ENCODE peak calls at places on chromosomes 6 and 20, in ten cellular contexts. One of them, this sample, is unnamed.
A peak's percentile ranks its signal among the peaks of the same experiment; 100 is the strongest.

GRCh38 chr6:119727504-119728219 is 378.1 kb upstream of the MAN1A1 start:
- DNase-seq in kidney tubule cell: peak; percentile 21
- DNase-seq in H9: peak; percentile 71
- DNase-seq in stimulated activated CD4-positive, alpha-beta T cell treated with anti-CD3 and anti-CD28 coated beads, Interleukin-12 subunit alpha, Interleukin-12 subunit beta, amount 100 ng/mL, for 24 hours: no peak
- DNase-seq in foreskin keratinocyte: peak; percentile 43
- DNase-seq in EH: no peak
- DNase-seq in A549: no peak
- DNase-seq in AML-193: no peak
- DNase-seq in stimulated activated naive B cell treated with anti-CD40 and anti-IgM and Interleukin-4, amounts not matched to agents 10 μg/mL and 1 μg/mL and 100 μg/mL, for 72 hours: no peak
- DNase-seq in KBM-7: no peak
- DNase-seq in this sample: no peak

GRCh38 chr6:4553387-4553786 is 222.8 kb upstream of the CDYL start:
- DNase-seq in kidney tubule cell: no peak
- DNase-seq in H9: no peak
- DNase-seq in stimulated activated CD4-positive, alpha-beta T cell treated with anti-CD3 and anti-CD28 coated beads, Interleukin-12 subunit alpha, Interleukin-12 subunit beta, amount 100 ng/mL, for 24 hours: no peak
- DNase-seq in foreskin keratinocyte: no peak
- DNase-seq in EH: no peak
- DNase-seq in A549: no peak
- DNase-seq in AML-193: no peak
- DNase-seq in stimulated activated naive B cell treated with anti-CD40 and anti-IgM and Interleukin-4, amounts not matched to agents 10 μg/mL and 1 μg/mL and 100 μg/mL, for 72 hours: no peak
- DNase-seq in KBM-7: no peak
- DNase-seq in this sample: no peak

GRCh38 chr6:37725967-37726366 is 28.3 kb upstream of the MDGA1 start:
- DNase-seq in kidney tubule cell: peak; percentile 92
- DNase-seq in H9: no peak
- DNase-seq in stimulated activated CD4-positive, alpha-beta T cell treated with anti-CD3 and anti-CD28 coated beads, Interleukin-12 subunit alpha, Interleukin-12 subunit beta, amount 100 ng/mL, for 24 hours: no peak
- DNase-seq in foreskin keratinocyte: peak; percentile 75
- DNase-seq in EH: no peak
- DNase-seq in A549: peak; percentile 65
- DNase-seq in AML-193: no peak
- DNase-seq in stimulated activated naive B cell treated with anti-CD40 and anti-IgM and Interleukin-4, amounts not matched to agents 10 μg/mL and 1 μg/mL and 100 μg/mL, for 72 hours: no peak
- DNase-seq in KBM-7: no peak
- DNase-seq in this sample: no peak

GRCh38 chr20:25315418-25316210 is 67.7 kb downstream of the PYGB start:
- DNase-seq in kidney tubule cell: peak; percentile 82
- DNase-seq in H9: no peak
- DNase-seq in stimulated activated CD4-positive, alpha-beta T cell treated with anti-CD3 and anti-CD28 coated beads, Interleukin-12 subunit alpha, Interleukin-12 subunit beta, amount 100 ng/mL, for 24 hours: no peak
- DNase-seq in foreskin keratinocyte: no peak
- DNase-seq in EH: peak; percentile 40
- DNase-seq in A549: no peak
- DNase-seq in AML-193: no peak
- DNase-seq in stimulated activated naive B cell treated with anti-CD40 and anti-IgM and Interleukin-4, amounts not matched to agents 10 μg/mL and 1 μg/mL and 100 μg/mL, for 72 hours: no peak
- DNase-seq in KBM-7: no peak
- DNase-seq in this sample: no peak

GRCh38 chr20:48583801-48584200 is 244.0 kb downstream of the PREX1 start:
- DNase-seq in kidney tubule cell: no peak
- DNase-seq in H9: no peak
- DNase-seq in stimulated activated CD4-positive, alpha-beta T cell treated with anti-CD3 and anti-CD28 coated beads, Interleukin-12 subunit alpha, Interleukin-12 subunit beta, amount 100 ng/mL, for 24 hours: no peak
- DNase-seq in foreskin keratinocyte: no peak
- DNase-seq in EH: no peak
- DNase-seq in A549: no peak
- DNase-seq in AML-193: no peak
- DNase-seq in stimulated activated naive B cell treated with anti-CD40 and anti-IgM and Interleukin-4, amounts not matched to agents 10 μg/mL and 1 μg/mL and 100 μg/mL, for 72 hours: no peak
- DNase-seq in KBM-7: no peak
- DNase-seq in this sample: no peak

GRCh38 chr20:46802696-46803445 is 91.8 kb upstream of the EYA2 start:
- DNase-seq in kidney tubule cell: no peak
- DNase-seq in H9: no peak
- DNase-seq in stimulated activated CD4-positive, alpha-beta T cell treated with anti-CD3 and anti-CD28 coated beads, Interleukin-12 subunit alpha, Interleukin-12 subunit beta, amount 100 ng/mL, for 24 hours: no peak
- DNase-seq in foreskin keratinocyte: no peak
- DNase-seq in EH: no peak
- DNase-seq in A549: no peak
- DNase-seq in AML-193: no peak
- DNase-seq in stimulated activated naive B cell treated with anti-CD40 and anti-IgM and Interleukin-4, amounts not matched to agents 10 μg/mL and 1 μg/mL and 100 μg/mL, for 72 hours: no peak
- DNase-seq in KBM-7: no peak
- DNase-seq in this sample: no peak

GRCh38 chr6:10465633-10466499 is 51.0 kb upstream of the TFAP2A start:
- DNase-seq in kidney tubule cell: peak; percentile 55
- DNase-seq in H9: peak; percentile 82
- DNase-seq in stimulated activated CD4-positive, alpha-beta T cell treated with anti-CD3 and anti-CD28 coated beads, Interleukin-12 subunit alpha, Interleukin-12 subunit beta, amount 100 ng/mL, for 24 hours: peak; percentile 8
- DNase-seq in foreskin keratinocyte: no peak
- DNase-seq in EH: peak; percentile 57
- DNase-seq in A549: peak; percentile 72
- DNase-seq in AML-193: peak; percentile 28
- DNase-seq in stimulated activated naive B cell treated with anti-CD40 and anti-IgM and Interleukin-4, amounts not matched to agents 10 μg/mL and 1 μg/mL and 100 μg/mL, for 72 hours: no peak
- DNase-seq in KBM-7: peak; percentile 49
- DNase-seq in this sample: peak; percentile 54

GRCh38 chr20:63206878-63207277 is 9.1 kb downstream of the YTHDF1 start:
- DNase-seq in kidney tubule cell: peak; percentile 86
- DNase-seq in H9: no peak
- DNase-seq in stimulated activated CD4-positive, alpha-beta T cell treated with anti-CD3 and anti-CD28 coated beads, Interleukin-12 subunit alpha, Interleukin-12 subunit beta, amount 100 ng/mL, for 24 hours: no peak
- DNase-seq in foreskin keratinocyte: peak; percentile 51
- DNase-seq in EH: peak; percentile 69
- DNase-seq in A549: no peak
- DNase-seq in AML-193: no peak
- DNase-seq in stimulated activated naive B cell treated with anti-CD40 and anti-IgM and Interleukin-4, amounts not matched to agents 10 μg/mL and 1 μg/mL and 100 μg/mL, for 72 hours: no peak
- DNase-seq in KBM-7: no peak
- DNase-seq in this sample: no peak

GRCh38 chr20:41178904-41179432 is 41.6 kb downstream of the PLCG1 start:
- DNase-seq in kidney tubule cell: no peak
- DNase-seq in H9: peak; percentile 24
- DNase-seq in stimulated activated CD4-positive, alpha-beta T cell treated with anti-CD3 and anti-CD28 coated beads, Interleukin-12 subunit alpha, Interleukin-12 subunit beta, amount 100 ng/mL, for 24 hours: no peak
- DNase-seq in foreskin keratinocyte: no peak
- DNase-seq in EH: no peak
- DNase-seq in A549: no peak
- DNase-seq in AML-193: no peak
- DNase-seq in stimulated activated naive B cell treated with anti-CD40 and anti-IgM and Interleukin-4, amounts not matched to agents 10 μg/mL and 1 μg/mL and 100 μg/mL, for 72 hours: no peak
- DNase-seq in KBM-7: no peak
- DNase-seq in this sample: no peak

GRCh38 chr20:9079038-9079731 is 10.3 kb downstream of the PLCB4 start:
- DNase-seq in kidney tubule cell: no peak
- DNase-seq in H9: no peak
- DNase-seq in stimulated activated CD4-positive, alpha-beta T cell treated with anti-CD3 and anti-CD28 coated beads, Interleukin-12 subunit alpha, Interleukin-12 subunit beta, amount 100 ng/mL, for 24 hours: no peak
- DNase-seq in foreskin keratinocyte: no peak
- DNase-seq in EH: no peak
- DNase-seq in A549: no peak
- DNase-seq in AML-193: no peak
- DNase-seq in stimulated activated naive B cell treated with anti-CD40 and anti-IgM and Interleukin-4, amounts not matched to agents 10 μg/mL and 1 μg/mL and 100 μg/mL, for 72 hours: no peak
- DNase-seq in KBM-7: no peak
- DNase-seq in this sample: no peak

GRCh38 chr6:150079604-150080003 is 10.7 kb upstream of the ULBP3 start:
- DNase-seq in kidney tubule cell: no peak
- DNase-seq in H9: peak; percentile 65
- DNase-seq in stimulated activated CD4-positive, alpha-beta T cell treated with anti-CD3 and anti-CD28 coated beads, Interleukin-12 subunit alpha, Interleukin-12 subunit beta, amount 100 ng/mL, for 24 hours: no peak
- DNase-seq in foreskin keratinocyte: no peak
- DNase-seq in EH: peak; percentile 14
- DNase-seq in A549: no peak
- DNase-seq in AML-193: no peak
- DNase-seq in stimulated activated naive B cell treated with anti-CD40 and anti-IgM and Interleukin-4, amounts not matched to agents 10 μg/mL and 1 μg/mL and 100 μg/mL, for 72 hours: no peak
- DNase-seq in KBM-7: no peak
- DNase-seq in this sample: peak; percentile 31

GRCh38 chr6:4607793-4608192 is 168.4 kb upstream of the CDYL start:
- DNase-seq in kidney tubule cell: no peak
- DNase-seq in H9: no peak
- DNase-seq in stimulated activated CD4-positive, alpha-beta T cell treated with anti-CD3 and anti-CD28 coated beads, Interleukin-12 subunit alpha, Interleukin-12 subunit beta, amount 100 ng/mL, for 24 hours: no peak
- DNase-seq in foreskin keratinocyte: no peak
- DNase-seq in EH: no peak
- DNase-seq in A549: no peak
- DNase-seq in AML-193: no peak
- DNase-seq in stimulated activated naive B cell treated with anti-CD40 and anti-IgM and Interleukin-4, amounts not matched to agents 10 μg/mL and 1 μg/mL and 100 μg/mL, for 72 hours: no peak
- DNase-seq in KBM-7: no peak
- DNase-seq in this sample: no peak

GRCh38 chr6:145875496-145876244 is 61.1 kb upstream of the FBXO30 start:
- DNase-seq in kidney tubule cell: no peak
- DNase-seq in H9: no peak
- DNase-seq in stimulated activated CD4-positive, alpha-beta T cell treated with anti-CD3 and anti-CD28 coated beads, Interleukin-12 subunit alpha, Interleukin-12 subunit beta, amount 100 ng/mL, for 24 hours: no peak
- DNase-seq in foreskin keratinocyte: no peak
- DNase-seq in EH: peak; percentile 47
- DNase-seq in A549: no peak
- DNase-seq in AML-193: peak; percentile 76
- DNase-seq in stimulated activated naive B cell treated with anti-CD40 and anti-IgM and Interleukin-4, amounts not matched to agents 10 μg/mL and 1 μg/mL and 100 μg/mL, for 72 hours: no peak
- DNase-seq in KBM-7: peak; percentile 37
- DNase-seq in this sample: peak; percentile 45

GRCh38 chr6:150687508-150687907 is 87.8 kb downstream of the PLEKHG1 start:
- DNase-seq in kidney tubule cell: no peak
- DNase-seq in H9: no peak
- DNase-seq in stimulated activated CD4-positive, alpha-beta T cell treated with anti-CD3 and anti-CD28 coated beads, Interleukin-12 subunit alpha, Interleukin-12 subunit beta, amount 100 ng/mL, for 24 hours: no peak
- DNase-seq in foreskin keratinocyte: no peak
- DNase-seq in EH: no peak
- DNase-seq in A549: no peak
- DNase-seq in AML-193: no peak
- DNase-seq in stimulated activated naive B cell treated with anti-CD40 and anti-IgM and Interleukin-4, amounts not matched to agents 10 μg/mL and 1 μg/mL and 100 μg/mL, for 72 hours: no peak
- DNase-seq in KBM-7: no peak
- DNase-seq in this sample: no peak

GRCh38 chr6:2099870-2100269 is 145.5 kb downstream of the GMDS start:
- DNase-seq in kidney tubule cell: no peak
- DNase-seq in H9: no peak
- DNase-seq in stimulated activated CD4-positive, alpha-beta T cell treated with anti-CD3 and anti-CD28 coated beads, Interleukin-12 subunit alpha, Interleukin-12 subunit beta, amount 100 ng/mL, for 24 hours: no peak
- DNase-seq in foreskin keratinocyte: no peak
- DNase-seq in EH: no peak
- DNase-seq in A549: no peak
- DNase-seq in AML-193: no peak
- DNase-seq in stimulated activated naive B cell treated with anti-CD40 and anti-IgM and Interleukin-4, amounts not matched to agents 10 μg/mL and 1 μg/mL and 100 μg/mL, for 72 hours: no peak
- DNase-seq in KBM-7: no peak
- DNase-seq in this sample: no peak

GRCh38 chr6:126261792-126262421 is 78.0 kb upstream of the CENPW start:
- DNase-seq in kidney tubule cell: no peak
- DNase-seq in H9: peak; percentile 41
- DNase-seq in stimulated activated CD4-positive, alpha-beta T cell treated with anti-CD3 and anti-CD28 coated beads, Interleukin-12 subunit alpha, Interleukin-12 subunit beta, amount 100 ng/mL, for 24 hours: no peak
- DNase-seq in foreskin keratinocyte: no peak
- DNase-seq in EH: no peak
- DNase-seq in A549: no peak
- DNase-seq in AML-193: no peak
- DNase-seq in stimulated activated naive B cell treated with anti-CD40 and anti-IgM and Interleukin-4, amounts not matched to agents 10 μg/mL and 1 μg/mL and 100 μg/mL, for 72 hours: no peak
- DNase-seq in KBM-7: no peak
- DNase-seq in this sample: no peak

GRCh38 chr6:124226396-124226795 is 422.7 kb downstream of the NKAIN2 start:
- DNase-seq in kidney tubule cell: peak; percentile 3
- DNase-seq in H9: no peak
- DNase-seq in stimulated activated CD4-positive, alpha-beta T cell treated with anti-CD3 and anti-CD28 coated beads, Interleukin-12 subunit alpha, Interleukin-12 subunit beta, amount 100 ng/mL, for 24 hours: no peak
- DNase-seq in foreskin keratinocyte: peak; percentile 43
- DNase-seq in EH: no peak
- DNase-seq in A549: no peak
- DNase-seq in AML-193: no peak
- DNase-seq in stimulated activated naive B cell treated with anti-CD40 and anti-IgM and Interleukin-4, amounts not matched to agents 10 μg/mL and 1 μg/mL and 100 μg/mL, for 72 hours: no peak
- DNase-seq in KBM-7: no peak
- DNase-seq in this sample: no peak

GRCh38 chr6:107132330-107132954 is 17.1 kb upstream of the BEND3 start:
- DNase-seq in kidney tubule cell: peak; percentile 18
- DNase-seq in H9: no peak
- DNase-seq in stimulated activated CD4-positive, alpha-beta T cell treated with anti-CD3 and anti-CD28 coated beads, Interleukin-12 subunit alpha, Interleukin-12 subunit beta, amount 100 ng/mL, for 24 hours: peak; percentile 12
- DNase-seq in foreskin keratinocyte: no peak
- DNase-seq in EH: peak; percentile 29
- DNase-seq in A549: peak; percentile 33
- DNase-seq in AML-193: peak; percentile 15
- DNase-seq in stimulated activated naive B cell treated with anti-CD40 and anti-IgM and Interleukin-4, amounts not matched to agents 10 μg/mL and 1 μg/mL and 100 μg/mL, for 72 hours: no peak
- DNase-seq in KBM-7: peak; percentile 45
- DNase-seq in this sample: peak; percentile 43

GRCh38 chr20:40689100-40689942 is at the start of gene MAFB:
- DNase-seq in kidney tubule cell: peak; percentile 78
- DNase-seq in H9: peak; percentile 90
- DNase-seq in stimulated activated CD4-positive, alpha-beta T cell treated with anti-CD3 and anti-CD28 coated beads, Interleukin-12 subunit alpha, Interleukin-12 subunit beta, amount 100 ng/mL, for 24 hours: peak; percentile 40
- DNase-seq in foreskin keratinocyte: peak; percentile 77
- DNase-seq in EH: peak; percentile 84
- DNase-seq in A549: peak; percentile 44
- DNase-seq in AML-193: no peak
- DNase-seq in stimulated activated naive B cell treated with anti-CD40 and anti-IgM and Interleukin-4, amounts not matched to agents 10 μg/mL and 1 μg/mL and 100 μg/mL, for 72 hours: no peak
- DNase-seq in KBM-7: peak; percentile 51
- DNase-seq in this sample: no peak

GRCh38 chr6:170207586-170207985 is 83.3 kb downstream of the DLL1 start:
- DNase-seq in kidney tubule cell: no peak
- DNase-seq in H9: peak; percentile 22
- DNase-seq in stimulated activated CD4-positive, alpha-beta T cell treated with anti-CD3 and anti-CD28 coated beads, Interleukin-12 subunit alpha, Interleukin-12 subunit beta, amount 100 ng/mL, for 24 hours: no peak
- DNase-seq in foreskin keratinocyte: no peak
- DNase-seq in EH: no peak
- DNase-seq in A549: no peak
- DNase-seq in AML-193: no peak
- DNase-seq in stimulated activated naive B cell treated with anti-CD40 and anti-IgM and Interleukin-4, amounts not matched to agents 10 μg/mL and 1 μg/mL and 100 μg/mL, for 72 hours: no peak
- DNase-seq in KBM-7: no peak
- DNase-seq in this sample: no peak

GRCh38 chr6:18101271-18101670 is 21.2 kb downstream of the NHLRC1 start:
- DNase-seq in kidney tubule cell: peak; percentile 43
- DNase-seq in H9: no peak
- DNase-seq in stimulated activated CD4-positive, alpha-beta T cell treated with anti-CD3 and anti-CD28 coated beads, Interleukin-12 subunit alpha, Interleukin-12 subunit beta, amount 100 ng/mL, for 24 hours: no peak
- DNase-seq in foreskin keratinocyte: peak; percentile 12
- DNase-seq in EH: peak; percentile 69
- DNase-seq in A549: no peak
- DNase-seq in AML-193: no peak
- DNase-seq in stimulated activated naive B cell treated with anti-CD40 and anti-IgM and Interleukin-4, amounts not matched to agents 10 μg/mL and 1 μg/mL and 100 μg/mL, for 72 hours: no peak
- DNase-seq in KBM-7: no peak
- DNase-seq in this sample: no peak

GRCh38 chr6:143332153-143332845 is 118.2 kb downstream of the ADAT2 start:
- DNase-seq in kidney tubule cell: no peak
- DNase-seq in H9: no peak
- DNase-seq in stimulated activated CD4-positive, alpha-beta T cell treated with anti-CD3 and anti-CD28 coated beads, Interleukin-12 subunit alpha, Interleukin-12 subunit beta, amount 100 ng/mL, for 24 hours: no peak
- DNase-seq in foreskin keratinocyte: no peak
- DNase-seq in EH: no peak
- DNase-seq in A549: no peak
- DNase-seq in AML-193: no peak
- DNase-seq in stimulated activated naive B cell treated with anti-CD40 and anti-IgM and Interleukin-4, amounts not matched to agents 10 μg/mL and 1 μg/mL and 100 μg/mL, for 72 hours: no peak
- DNase-seq in KBM-7: no peak
- DNase-seq in this sample: no peak

GRCh38 chr20:1626528-1627192 is 6.9 kb upstream of the SIRPB1 start:
- DNase-seq in kidney tubule cell: peak; percentile 0
- DNase-seq in H9: no peak
- DNase-seq in stimulated activated CD4-positive, alpha-beta T cell treated with anti-CD3 and anti-CD28 coated beads, Interleukin-12 subunit alpha, Interleukin-12 subunit beta, amount 100 ng/mL, for 24 hours: no peak
- DNase-seq in foreskin keratinocyte: no peak
- DNase-seq in EH: no peak
- DNase-seq in A549: no peak
- DNase-seq in AML-193: peak; percentile 11
- DNase-seq in stimulated activated naive B cell treated with anti-CD40 and anti-IgM and Interleukin-4, amounts not matched to agents 10 μg/mL and 1 μg/mL and 100 μg/mL, for 72 hours: no peak
- DNase-seq in KBM-7: no peak
- DNase-seq in this sample: no peak

GRCh38 chr6:42230320-42231034 is 12.8 kb upstream of the MRPS10 start:
- DNase-seq in kidney tubule cell: peak; percentile 35
- DNase-seq in H9: no peak
- DNase-seq in stimulated activated CD4-positive, alpha-beta T cell treated with anti-CD3 and anti-CD28 coated beads, Interleukin-12 subunit alpha, Interleukin-12 subunit beta, amount 100 ng/mL, for 24 hours: no peak
- DNase-seq in foreskin keratinocyte: no peak
- DNase-seq in EH: no peak
- DNase-seq in A549: no peak
- DNase-seq in AML-193: no peak
- DNase-seq in stimulated activated naive B cell treated with anti-CD40 and anti-IgM and Interleukin-4, amounts not matched to agents 10 μg/mL and 1 μg/mL and 100 μg/mL, for 72 hours: no peak
- DNase-seq in KBM-7: no peak
- DNase-seq in this sample: peak; percentile 15

GRCh38 chr6:159887761-159888160 is 3.0 kb upstream of the MAS1 start:
- DNase-seq in kidney tubule cell: no peak
- DNase-seq in H9: no peak
- DNase-seq in stimulated activated CD4-positive, alpha-beta T cell treated with anti-CD3 and anti-CD28 coated beads, Interleukin-12 subunit alpha, Interleukin-12 subunit beta, amount 100 ng/mL, for 24 hours: no peak
- DNase-seq in foreskin keratinocyte: no peak
- DNase-seq in EH: no peak
- DNase-seq in A549: no peak
- DNase-seq in AML-193: no peak
- DNase-seq in stimulated activated naive B cell treated with anti-CD40 and anti-IgM and Interleukin-4, amounts not matched to agents 10 μg/mL and 1 μg/mL and 100 μg/mL, for 72 hours: no peak
- DNase-seq in KBM-7: no peak
- DNase-seq in this sample: no peak

GRCh38 chr20:25076731-25077609 is 5.0 kb downstream of the VSX1 start:
- DNase-seq in kidney tubule cell: peak; percentile 68
- DNase-seq in H9: peak; percentile 36
- DNase-seq in stimulated activated CD4-positive, alpha-beta T cell treated with anti-CD3 and anti-CD28 coated beads, Interleukin-12 subunit alpha, Interleukin-12 subunit beta, amount 100 ng/mL, for 24 hours: no peak
- DNase-seq in foreskin keratinocyte: peak; percentile 55
- DNase-seq in EH: peak; percentile 13
- DNase-seq in A549: peak; percentile 80
- DNase-seq in AML-193: peak; percentile 60
- DNase-seq in stimulated activated naive B cell treated with anti-CD40 and anti-IgM and Interleukin-4, amounts not matched to agents 10 μg/mL and 1 μg/mL and 100 μg/mL, for 72 hours: no peak
- DNase-seq in KBM-7: no peak
- DNase-seq in this sample: peak; percentile 36

GRCh38 chr20:7911586-7912330 is 28.5 kb downstream of the HAO1 start:
- DNase-seq in kidney tubule cell: no peak
- DNase-seq in H9: no peak
- DNase-seq in stimulated activated CD4-positive, alpha-beta T cell treated with anti-CD3 and anti-CD28 coated beads, Interleukin-12 subunit alpha, Interleukin-12 subunit beta, amount 100 ng/mL, for 24 hours: no peak
- DNase-seq in foreskin keratinocyte: no peak
- DNase-seq in EH: no peak
- DNase-seq in A549: no peak
- DNase-seq in AML-193: no peak
- DNase-seq in stimulated activated naive B cell treated with anti-CD40 and anti-IgM and Interleukin-4, amounts not matched to agents 10 μg/mL and 1 μg/mL and 100 μg/mL, for 72 hours: no peak
- DNase-seq in KBM-7: no peak
- DNase-seq in this sample: no peak

GRCh38 chr6:32837651-32838113 is 857 bp downstream of the TAP2 start:
- DNase-seq in kidney tubule cell: peak; percentile 87
- DNase-seq in H9: no peak
- DNase-seq in stimulated activated CD4-positive, alpha-beta T cell treated with anti-CD3 and anti-CD28 coated beads, Interleukin-12 subunit alpha, Interleukin-12 subunit beta, amount 100 ng/mL, for 24 hours: no peak
- DNase-seq in foreskin keratinocyte: peak; percentile 72
- DNase-seq in EH: peak; percentile 7
- DNase-seq in A549: no peak
- DNase-seq in AML-193: no peak
- DNase-seq in stimulated activated naive B cell treated with anti-CD40 and anti-IgM and Interleukin-4, amounts not matched to agents 10 μg/mL and 1 μg/mL and 100 μg/mL, for 72 hours: no peak
- DNase-seq in KBM-7: no peak
- DNase-seq in this sample: no peak

This sample was measured in Kasumi-1.